ENCODE peak calls at places on chromosomes 3 and 15, in eight cellular contexts. O is cardiac muscle cell; Z is stromal cell of bone marrow; S is pulmonary artery endothelial cell; A is stimulated activated CD4-positive, alpha-beta T cell treated with anti-CD3 and anti-CD28 coated beads, Interleukin-2, amount 100 ng/mL, for 4 hours; V is neuronal stem cell; B is activated CD8-positive, alpha-beta memory T cell treated with anti-CD3 and anti-CD28 coated beads for 4 hours; D is EH. L is an unnamed sample.

GRCh38 chr3:40211579-40211978 is 97.9 kb upstream of the EIF1B start:
- DNase-seq in B (no peak), Z (peak; percentile 33), D (peak; percentile 20), A (no peak), O (no peak), S (no peak), V (no peak), L (no peak)

GRCh38 chr15:41291065-41291631 is 41.2 kb downstream of the OIP5 start:
- DNase-seq in V (no peak), A (no peak), B (no peak), D (no peak), Z (no peak), S (no peak), O (no peak), L (peak; percentile 40)

GRCh38 chr15:50906954-50907865 is 1.3 kb upstream of the AP4E1 start:
- DNase-seq in D (no peak), B (peak; percentile 70), Z (no peak), V (no peak), O (no peak), S (no peak), A (peak; percentile 73), L (no peak)

GRCh38 chr3:89049119-89049518 is 58.3 kb upstream of the EPHA3 start:
- DNase-seq in B (no peak), A (no peak), O (peak; percentile 7), D (peak; percentile 26), V (no peak), Z (no peak), S (no peak), L (no peak)

GRCh38 chr15:45529613-45530012 is 7.1 kb upstream of the SLC30A4 start:
- DNase-seq in O (no peak), B (no peak), D (no peak), Z (no peak), S (no peak), V (no peak), A (no peak), L (no peak)

GRCh38 chr3:81173514-81173913 is 587.9 kb downstream of the GBE1 start:
- DNase-seq in O (peak; percentile 18), S (no peak), A (no peak), B (no peak), Z (no peak), D (no peak), V (no peak), L (no peak)

GRCh38 chr3:52518723-52519444 is 14.8 kb downstream of the NT5DC2 start:
- DNase-seq in O (no peak), Z (no peak), B (no peak), D (peak; percentile 42), A (no peak), V (no peak), S (no peak), L (no peak)

GRCh38 chr3:144028798-144029411 is 57.3 kb downstream of the DIPK2A start:
- DNase-seq in B (no peak), O (no peak), D (no peak), S (no peak), A (no peak), Z (no peak), V (no peak), L (no peak)

GRCh38 chr15:29476503-29477080 is 207.0 kb upstream of the NSMCE3 start:
- DNase-seq in Z (no peak), A (no peak), B (no peak), S (no peak), O (no peak), D (no peak), V (no peak), L (no peak)

GRCh38 chr3:43648957-43649356 is 27.1 kb upstream of the ANO10 start:
- DNase-seq in Z (no peak), D (no peak), A (no peak), S (no peak), O (no peak), B (no peak), V (no peak), L (no peak)

GRCh38 chr15:41989573-41990242 is 17.4 kb upstream of the EHD4 start:
- DNase-seq in B (peak; percentile 56), O (peak; percentile 85), Z (peak; percentile 39), S (no peak), D (peak; percentile 75), V (peak; percentile 79), A (peak; percentile 72), L (peak; percentile 95)

GRCh38 chr3:139534444-139534812 is 5.1 kb downstream of the RBP1 start:
- DNase-seq in O (no peak), B (no peak), V (no peak), Z (peak; percentile 35), D (peak; percentile 41), A (no peak), S (no peak), L (no peak)

GRCh38 chr3:31957106-31957505 is 24.0 kb downstream of the OSBPL10 start:
- DNase-seq in Z (peak; percentile 63), B (no peak), O (no peak), A (no peak), S (no peak), V (no peak), D (no peak), L (no peak)

GRCh38 chr15:98580577-98580976 is 67.8 kb upstream of the IGF1R start:
- DNase-seq in O (peak; percentile 69), S (no peak), A (no peak), B (no peak), D (peak; percentile 43), V (no peak), Z (no peak), L (no peak)

GRCh38 chr3:79729096-79729495 is 38.7 kb downstream of the ROBO1 start:
- DNase-seq in V (no peak), D (no peak), S (no peak), O (peak; percentile 32), A (no peak), Z (peak; percentile 5), B (no peak), L (no peak)

GRCh38 chr3:156626104-156626503 is 48.3 kb upstream of the TIPARP start:
- DNase-seq in O (no peak), A (peak; percentile 21), V (no peak), S (no peak), Z (no peak), B (no peak), D (no peak), L (no peak)

GRCh38 chr15:85523530-85523929 is 143.1 kb downstream of the AKAP13 start:
- DNase-seq in Z (no peak), V (no peak), S (no peak), B (no peak), D (no peak), A (no peak), O (no peak), L (no peak)

GRCh38 chr15:56088389-56088788 is 95.0 kb upstream of the NEDD4 start:
- DNase-seq in D (no peak), S (no peak), V (no peak), A (no peak), O (no peak), B (no peak), Z (no peak), L (no peak)

GRCh38 chr3:105773291-105773690 is 95.5 kb downstream of the CBLB start:
- DNase-seq in A (no peak), V (no peak), D (no peak), Z (no peak), S (no peak), O (no peak), B (no peak), L (no peak)